ENCODE peak calls at places on chromosome 1, in seven cellular contexts. E is AG04450, A is K562, T is SK-N-SH, K is ascending aorta, F is psoas muscle, P is BJ. B is an unnamed sample. For H3K27me3, the result is how much of the 10 kb centered on the place peaks cover.

GRCh38 chr1:95117207-95118018 is at the start of gene TLCD4:
- DNase-seq in P (no peak), F (peak), A (peak), K (peak), T (peak), E (no peak), B (no peak)

GRCh38 chr1:63917571-63918394 is 144.0 kb downstream of the ROR1 start:
- DNase-seq in K (peak), P (no peak), F (no peak), A (peak), E (no peak), T (no peak), B (no peak)

GRCh38 chr1:15224259-15224869 is 22.7 kb upstream of the FHAD1 start:
- DNase-seq in E (no peak), P (no peak), F (no peak), T (no peak), K (no peak), A (no peak), B (no peak)

GRCh38 chr1:16143566-16144324 is 12.1 kb downstream of the EPHA2 start:
- DNase-seq in F (no peak), E (no peak), A (peak), K (no peak), T (no peak), P (no peak), B (no peak)

GRCh38 chr1:30313176-30313575 is 410.2 kb downstream of the MATN1 start:
- DNase-seq in K (peak), A (no peak), T (no peak), E (no peak), F (no peak), P (no peak), B (no peak)

GRCh38 chr1:223811634-223812101 is 34.1 kb downstream of the TP53BP2 start:
- DNase-seq in K (no peak), P (no peak), T (peak), F (no peak), E (no peak), A (no peak), B (no peak)

GRCh38 chr1:111604931-111605330 is 14.7 kb upstream of the RAP1A start:
- DNase-seq in P (no peak), F (no peak), E (no peak), T (no peak), A (no peak), K (no peak), B (peak)

GRCh38 chr1:4101434-4102150 is 201.5 kb upstream of the C1orf174 start:
- DNase-seq in F (no peak), T (no peak), E (no peak), K (no peak), A (no peak), P (no peak), B (no peak)

GRCh38 chr1:202234331-202235002 is 40.9 kb downstream of the LGR6 start:
- DNase-seq in T (no peak), K (no peak), F (no peak), A (no peak), P (peak), E (no peak), B (no peak)

DNA sequence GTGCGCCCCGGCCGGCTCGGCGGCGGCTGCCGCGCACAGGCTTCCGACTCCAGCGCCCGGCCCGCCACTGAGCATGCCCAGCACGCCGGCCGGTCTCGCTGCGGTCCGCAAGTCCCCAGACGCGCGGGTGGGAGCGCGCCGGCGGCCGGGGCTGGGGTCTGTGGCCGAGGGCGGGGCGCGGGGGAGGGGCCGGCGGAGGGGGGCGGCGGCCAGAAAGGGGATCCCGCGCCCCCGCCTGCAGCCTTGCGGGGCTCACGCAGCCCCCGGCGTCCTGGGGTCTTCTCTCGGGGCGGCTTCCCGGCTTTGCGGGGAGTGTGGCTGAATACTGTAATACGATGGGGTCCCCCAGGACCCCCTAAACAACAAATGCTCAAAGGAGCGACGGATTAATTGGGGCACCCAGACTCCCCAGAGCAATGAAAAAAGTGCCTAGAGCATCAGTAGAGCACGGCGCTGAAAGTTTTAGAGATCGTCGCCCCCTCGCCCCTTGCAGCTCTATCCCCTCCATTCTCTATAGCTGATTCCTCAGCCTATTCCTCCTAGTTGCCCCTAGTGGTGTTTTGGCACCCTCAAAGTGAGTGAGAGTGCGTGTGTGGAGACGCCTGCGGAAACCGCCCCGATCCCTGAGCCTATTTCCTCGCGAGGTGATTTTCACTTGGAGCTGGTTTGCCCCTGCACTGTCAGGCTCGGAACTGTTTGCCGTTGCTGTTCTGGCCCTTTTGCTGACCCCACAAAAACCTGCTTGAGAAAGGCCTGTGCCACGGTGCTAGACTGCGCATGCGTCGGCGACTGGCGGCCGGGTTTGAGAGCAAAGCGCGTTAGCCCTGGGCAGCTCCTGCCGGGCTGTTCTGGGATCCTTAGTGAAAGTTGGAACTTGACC is at the start of gene VAV3:
- DNase-seq in T (peak), K (peak), P (no peak), A (no peak), F (peak), E (no peak), B (peak)
- TF ChIP-seq CTCF in T (peak), K (no peak), P (no peak), A (no peak), F (no peak), E (no peak), B (no peak)

DNA sequence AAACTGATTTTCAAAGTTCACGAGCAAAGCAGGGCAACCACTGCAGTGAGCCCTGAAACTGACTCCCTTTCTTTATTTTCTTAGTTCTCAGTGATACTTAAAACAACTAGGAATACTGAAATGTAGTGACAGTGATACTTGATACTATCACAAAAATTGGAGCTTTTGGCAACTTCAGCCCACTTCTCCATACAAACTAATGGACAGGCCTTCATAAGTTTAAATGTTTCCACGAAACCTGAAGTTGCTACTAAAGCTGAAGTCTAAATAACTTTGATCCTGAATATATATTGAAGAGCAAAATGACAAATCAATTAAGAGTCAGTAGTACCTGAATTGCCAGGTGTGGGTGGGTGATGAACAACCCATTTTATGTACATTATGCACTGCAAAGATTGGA is 10.0 kb downstream of the NR5A2 start:
- DNase-seq in F (no peak), P (no peak), K (no peak), T (no peak), E (no peak), A (no peak), B (no peak)
- H3K27me3 ChIP-seq in F (half or more), P (half or more), K (under half), T (half or more), E (half or more), A (half or more), B (half or more)

GRCh38 chr1:209432443-209432825 is 151.1 kb upstream of the CAMK1G start:
- DNase-seq in F (no peak), T (no peak), A (no peak), E (no peak), K (no peak), P (no peak), B (no peak)

GRCh38 chr1:209430821-209431259 is 152.7 kb upstream of the CAMK1G start:
- DNase-seq in T (no peak), P (no peak), F (no peak), K (peak), E (no peak), A (no peak), B (no peak)

GRCh38 chr1:209433649-209434031 is 149.9 kb upstream of the CAMK1G start:
- DNase-seq in E (no peak), P (no peak), T (no peak), F (no peak), K (no peak), A (no peak), B (no peak)

GRCh38 chr1:209431402-209431801 is 152.1 kb upstream of the CAMK1G start:
- DNase-seq in A (no peak), K (no peak), E (no peak), P (no peak), T (no peak), F (no peak), B (no peak)

GRCh38 chr1:209431813-209432442 is 151.6 kb upstream of the CAMK1G start:
- DNase-seq in P (no peak), F (no peak), E (no peak), T (no peak), K (no peak), A (no peak), B (no peak)
- H3K4me3 ChIP-seq in P (no peak), F (no peak), E (no peak), T (no peak), K (no peak), A (no peak), B (no peak)

GRCh38 chr1:47932744-47933143 is 64.4 kb downstream of the TRABD2B start:
- DNase-seq in K (no peak), E (no peak), P (no peak), A (no peak), F (no peak), T (no peak), B (no peak)

GRCh38 chr1:47935163-47935562 is 62.0 kb downstream of the TRABD2B start:
- DNase-seq in E (no peak), P (no peak), T (no peak), A (no peak), F (no peak), K (no peak), B (no peak)

GRCh38 chr1:47934243-47934805 is 62.9 kb downstream of the TRABD2B start:
- DNase-seq in P (no peak), T (peak), E (no peak), F (peak), K (peak), A (no peak), B (peak)

GRCh38 chr1:47930215-47930885 is 66.8 kb downstream of the TRABD2B start:
- DNase-seq in K (no peak), T (peak), P (no peak), E (no peak), F (no peak), A (no peak), B (no peak)

GRCh38 chr1:47931395-47931794 is 65.8 kb downstream of the TRABD2B start:
- DNase-seq in F (no peak), P (no peak), E (no peak), T (no peak), K (no peak), A (peak), B (no peak)
- TF ChIP-seq CTCF in F (peak), P (no peak), E (no peak), T (peak), K (no peak), A (peak), B (no peak)

GRCh38 chr1:34330061-34330460 is 153.4 kb downstream of the C1orf94 start:
- DNase-seq in P (no peak), E (no peak), T (no peak), A (no peak), F (no peak), K (no peak), B (no peak)
- H3K27me3 ChIP-seq in P (under half), E (under half), T (under half), A (under half), F (under half), K (under half), B (under half)

B was measured in kidney epithelial cell.